ENCODE peak calls at places on chromosomes 16 and 17, in eight cellular contexts. P is activated CD8-positive, alpha-beta memory T cell treated with anti-CD3 and anti-CD28 coated beads for 4 hours; C is CD8-positive, alpha-beta T cell; L is NCI-H1436; J is activated T-helper 9 cell treated with anti-CD3 and anti-CD28 coated beads, Interleukin-2, amount 50 U/mL, for 16 hours; Q is adipocyte; U is heart right ventricle; R is T-cell. Y is an unnamed sample.

GRCh38 chr17:41540921-41541625 is 13.0 kb upstream of the KRT19 start:
- DNase-seq in C (no peak), R (no peak), Q (no peak), J (no peak), L (no peak), U (no peak), P (no peak), Y (no peak)

GRCh38 chr17:74525781-74526288 is 5.4 kb downstream of the CD300LB start:
- DNase-seq in R (no peak), J (no peak), Q (no peak), P (no peak), L (no peak), C (no peak), U (no peak), Y (no peak)

GRCh38 chr17:63942309-63942985 is 10.3 kb upstream of the CD79B start:
- DNase-seq in Q (no peak), J (no peak), L (no peak), P (no peak), C (no peak), R (no peak), U (no peak), Y (no peak)

GRCh38 chr17:3920940-3921852 is 4.9 kb upstream of the P2RX1 start:
- DNase-seq in U (no peak), C (no peak), L (no peak), J (no peak), Q (no peak), P (no peak), R (no peak), Y (no peak)

GRCh38 chr16:69286941-69287713 is 24.0 kb upstream of the VPS4A start:
- DNase-seq in L (peak), R (no peak), C (no peak), J (no peak), U (peak), P (peak), Q (peak), Y (peak)

GRCh38 chr16:14400285-14400977 is 229.6 kb downstream of the PARN start:
- DNase-seq in Q (no peak), R (no peak), J (no peak), L (peak), U (no peak), P (no peak), C (no peak), Y (no peak)

GRCh38 chr17:42783062-42783777 is 2.8 kb downstream of the WNK4 start:
- DNase-seq in J (no peak), U (no peak), P (no peak), C (no peak), L (no peak), R (no peak), Q (peak), Y (no peak)

GRCh38 chr17:75047398-75048098 is 523 bp downstream of the KCTD2 start:
- DNase-seq in Q (peak), P (no peak), U (peak), J (no peak), C (no peak), R (no peak), L (no peak), Y (peak)

GRCh38 chr16:35134471-35134870 is 1675.1 kb downstream of the TP53TG3F start:
- DNase-seq in J (no peak), Q (no peak), R (no peak), U (no peak), C (no peak), P (no peak), L (no peak), Y (no peak)

GRCh38 chr17:78484300-78485159 is 92.7 kb downstream of the DNAH17 start:
- DNase-seq in R (peak), P (peak), L (no peak), U (no peak), C (peak), J (peak), Q (peak), Y (peak)

GRCh38 chr17:77935121-77935571 is 23.4 kb upstream of the TNRC6C start:
- DNase-seq in L (peak), R (no peak), Q (no peak), C (no peak), J (no peak), U (no peak), P (no peak), Y (peak)

GRCh38 chr16:18948372-18949020 is 22.3 kb upstream of the SMG1 start:
- DNase-seq in L (no peak), P (no peak), R (no peak), J (no peak), U (no peak), Q (no peak), C (no peak), Y (no peak)

GRCh38 chr16:46649571-46649970 is 28.4 kb upstream of the SHCBP1 start:
- DNase-seq in J (no peak), U (peak), P (no peak), C (no peak), L (no peak), R (no peak), Q (no peak), Y (no peak)

GRCh38 chr17:63189082-63189481 is 223.0 kb downstream of the TANC2 start:
- DNase-seq in L (no peak), U (no peak), R (no peak), P (no peak), J (no peak), Q (peak), C (no peak), Y (no peak)

GRCh38 chr17:43528319-43528987 is 17.7 kb downstream of the ETV4 start:
- DNase-seq in P (no peak), R (no peak), U (peak), L (no peak), C (no peak), Q (no peak), J (no peak), Y (no peak)

GRCh38 chr17:68613739-68614298 is 12.7 kb upstream of the FAM20A start:
- DNase-seq in C (no peak), Q (peak), P (no peak), L (peak), R (no peak), J (no peak), U (no peak), Y (no peak)

GRCh38 chr16:20884240-20884556 is 16.0 kb downstream of the DCUN1D3 start:
- DNase-seq in L (no peak), J (no peak), Q (peak), R (no peak), P (no peak), U (no peak), C (no peak), Y (no peak)

GRCh38 chr17:39548494-39548893 is 59.2 kb downstream of the NEUROD2 start:
- DNase-seq in C (no peak), U (no peak), R (no peak), L (no peak), J (no peak), Q (peak), P (no peak), Y (no peak)

GRCh38 chr17:28582513-28582912 is 5.8 kb upstream of the ALDOC start:
- DNase-seq in R (no peak), P (no peak), L (no peak), Q (no peak), U (no peak), J (no peak), C (no peak), Y (no peak)

GRCh38 chr16:91484-91883 is 13.5 kb downstream of the MPG start:
- DNase-seq in L (peak), U (no peak), Q (no peak), C (no peak), R (no peak), J (no peak), P (no peak), Y (no peak)

GRCh38 chr17:70677783-70678647 is 508.7 kb downstream of the KCNJ2 start:
- DNase-seq in R (no peak), L (no peak), P (no peak), C (no peak), Q (no peak), J (no peak), U (no peak), Y (no peak)

GRCh38 chr17:41602524-41602923 is 10.0 kb downstream of the KRT16 start:
- DNase-seq in U (no peak), C (no peak), L (no peak), Q (no peak), P (no peak), J (no peak), R (no peak), Y (no peak)

GRCh38 chr16:70647461-70648359 is 1.4 kb downstream of the IL34 start:
- DNase-seq in L (no peak), J (no peak), Q (no peak), R (no peak), C (no peak), U (no peak), P (no peak), Y (no peak)

GRCh38 chr17:74210191-74211140 is 2.9 kb upstream of the TTYH2 start:
- DNase-seq in Q (peak), P (peak), R (peak), C (peak), L (peak), U (peak), J (peak), Y (peak)

GRCh38 chr16:48321307-48322036 is 63.7 kb downstream of the SIAH1 start:
- DNase-seq in Q (peak), C (no peak), R (no peak), U (no peak), P (no peak), L (no peak), J (no peak), Y (no peak)

GRCh38 chr17:61862105-61862574 is 1.2 kb downstream of the BRIP1 start:
- DNase-seq in Q (peak), L (no peak), J (no peak), C (no peak), U (no peak), P (no peak), R (no peak), Y (no peak)

GRCh38 chr17:78839173-78839761 is 1.3 kb downstream of the USP36 start:
- DNase-seq in J (no peak), U (no peak), L (no peak), R (no peak), C (no peak), P (no peak), Q (peak), Y (no peak)

GRCh38 chr16:46632778-46633733 is 11.9 kb upstream of the SHCBP1 start:
- DNase-seq in P (no peak), Q (no peak), L (no peak), J (no peak), U (no peak), R (no peak), C (no peak), Y (no peak)

GRCh38 chr17:83154311-83155127 is 75.1 kb downstream of the METRNL start:
- DNase-seq in R (no peak), C (no peak), Q (no peak), L (no peak), U (no peak), P (no peak), J (no peak), Y (no peak)

GRCh38 chr17:64327201-64327930 is 63.3 kb downstream of the PECAM1 start:
- DNase-seq in L (no peak), U (peak), Q (no peak), R (no peak), C (no peak), J (no peak), P (no peak), Y (no peak)

GRCh38 chr17:12640364-12640763 is 25.3 kb upstream of the MYOCD start:
- DNase-seq in C (no peak), P (no peak), J (no peak), L (no peak), R (no peak), U (no peak), Q (no peak), Y (no peak)

GRCh38 chr16:49491736-49492089 is 118.1 kb downstream of the C16orf78 start:
- DNase-seq in P (no peak), C (no peak), R (no peak), L (no peak), J (no peak), Q (no peak), U (peak), Y (no peak)

GRCh38 chr16:85465328-85466307 is 147.5 kb upstream of the GSE1 start:
- DNase-seq in R (no peak), U (peak), L (no peak), Q (peak), P (no peak), C (no peak), J (no peak), Y (no peak)

GRCh38 chr16:79267781-79268180 is 332.8 kb downstream of the MAF start:
- DNase-seq in Q (no peak), J (peak), C (no peak), U (no peak), R (no peak), L (no peak), P (no peak), Y (no peak)

GRCh38 chr17:7767425-7768021 is 50.0 kb downstream of the DNAH2 start:
- DNase-seq in L (no peak), R (no peak), C (no peak), P (no peak), U (no peak), J (no peak), Q (no peak), Y (no peak)

GRCh38 chr17:12965988-12966387 is 51.8 kb downstream of the ELAC2 start:
- DNase-seq in L (no peak), J (no peak), Q (no peak), P (no peak), R (no peak), U (no peak), C (no peak), Y (no peak)

GRCh38 chr16:88634994-88635670 is 3.2 kb upstream of the IL17C start:
- DNase-seq in R (no peak), P (no peak), Q (no peak), J (no peak), C (no peak), U (peak), L (peak), Y (no peak)

GRCh38 chr16:59698341-59698979 is 964.3 kb upstream of the GOT2 start:
- DNase-seq in R (no peak), Q (peak), C (no peak), P (no peak), J (no peak), L (no peak), U (no peak), Y (no peak)

GRCh38 chr16:56120447-56121155 is 70.7 kb upstream of the GNAO1 start:
- DNase-seq in P (no peak), Q (no peak), C (no peak), U (no peak), R (no peak), L (no peak), J (no peak), Y (no peak)

Y was measured in naive thymus-derived CD4-positive, alpha-beta T cell.